ENCODE peak calls at places on chromosomes 1 and 21, in five cellular contexts. One of them, this sample, is unnamed.
A peak's percentile ranks its signal among the peaks of the same experiment; 100 is the strongest.

GRCh38 chr1:228270032-228270431 is 62.2 kb downstream of the OBSCN start:
- DNase-seq in posterior cingulate gyrus: peak; percentile 18
- DNase-seq in NCI-H1930: no peak
- DNase-seq in head of caudate nucleus: no peak
- DNase-seq in cardiac septum: peak; percentile 38
- DNase-seq in this sample: no peak

GRCh38 chr1:25562101-25562927 is 18.9 kb downstream of the LDLRAP1 start:
- DNase-seq in NCI-H1930: no peak
- DNase-seq in posterior cingulate gyrus: no peak
- DNase-seq in head of caudate nucleus: no peak
- DNase-seq in cardiac septum: no peak
- DNase-seq in this sample: no peak

GRCh38 chr1:12469990-12470389 is 148.0 kb downstream of the DHRS3 start:
- DNase-seq in head of caudate nucleus: no peak
- DNase-seq in posterior cingulate gyrus: no peak
- DNase-seq in cardiac septum: no peak
- DNase-seq in NCI-H1930: no peak
- DNase-seq in this sample: no peak

GRCh38 chr1:21553116-21553926 is 44.1 kb downstream of the ALPL start:
- DNase-seq in head of caudate nucleus: no peak
- DNase-seq in cardiac septum: no peak
- DNase-seq in posterior cingulate gyrus: no peak
- DNase-seq in NCI-H1930: no peak
- DNase-seq in this sample: peak; percentile 80

GRCh38 chr1:171381866-171382210 is 67.9 kb downstream of the FMO4 start:
- DNase-seq in cardiac septum: no peak
- DNase-seq in NCI-H1930: no peak
- DNase-seq in posterior cingulate gyrus: peak; percentile 69
- DNase-seq in head of caudate nucleus: no peak
- DNase-seq in this sample: no peak

GRCh38 chr1:170164103-170164763 is 18.5 kb downstream of the NTMT2 start:
- DNase-seq in cardiac septum: no peak
- DNase-seq in posterior cingulate gyrus: no peak
- DNase-seq in NCI-H1930: no peak
- DNase-seq in head of caudate nucleus: no peak
- DNase-seq in this sample: no peak

GRCh38 chr21:34606621-34607020 is 8.3 kb downstream of the RCAN1 start:
- DNase-seq in posterior cingulate gyrus: no peak
- DNase-seq in NCI-H1930: no peak
- DNase-seq in head of caudate nucleus: no peak
- DNase-seq in cardiac septum: no peak
- DNase-seq in this sample: no peak

GRCh38 chr1:36365310-36365895 is 20.3 kb downstream of the STK40 start:
- DNase-seq in head of caudate nucleus: peak; percentile 49
- DNase-seq in posterior cingulate gyrus: peak; percentile 94
- DNase-seq in cardiac septum: no peak
- DNase-seq in NCI-H1930: no peak
- DNase-seq in this sample: no peak

GRCh38 chr1:9316080-9316444 is 23.4 kb downstream of the SPSB1 start:
- DNase-seq in head of caudate nucleus: no peak
- DNase-seq in posterior cingulate gyrus: no peak
- DNase-seq in NCI-H1930: no peak
- DNase-seq in cardiac septum: no peak
- DNase-seq in this sample: no peak

GRCh38 chr1:205313681-205314308 is 7.8 kb downstream of the NUAK2 start:
- DNase-seq in head of caudate nucleus: peak; percentile 41
- DNase-seq in NCI-H1930: no peak
- DNase-seq in cardiac septum: peak; percentile 85
- DNase-seq in posterior cingulate gyrus: peak; percentile 91
- DNase-seq in this sample: peak; percentile 66

GRCh38 chr1:26697441-26697977 is 1.7 kb downstream of the ARID1A start:
- DNase-seq in posterior cingulate gyrus: no peak
- DNase-seq in NCI-H1930: no peak
- DNase-seq in head of caudate nucleus: no peak
- DNase-seq in cardiac septum: peak; percentile 75
- DNase-seq in this sample: no peak

GRCh38 chr1:228016653-228017355 is 10.0 kb downstream of the WNT3A start:
- DNase-seq in head of caudate nucleus: peak; percentile 2
- DNase-seq in posterior cingulate gyrus: no peak
- DNase-seq in NCI-H1930: no peak
- DNase-seq in cardiac septum: peak; percentile 72
- DNase-seq in this sample: no peak

GRCh38 chr1:54377040-54377691 is 29.0 kb downstream of the SSBP3 start:
- DNase-seq in cardiac septum: no peak
- DNase-seq in posterior cingulate gyrus: peak; percentile 35
- DNase-seq in NCI-H1930: no peak
- DNase-seq in head of caudate nucleus: no peak
- DNase-seq in this sample: no peak

GRCh38 chr1:94743866-94744265 is 76.3 kb upstream of the SLC44A3 start:
- DNase-seq in posterior cingulate gyrus: no peak
- DNase-seq in cardiac septum: no peak
- DNase-seq in NCI-H1930: no peak
- DNase-seq in head of caudate nucleus: no peak
- DNase-seq in this sample: peak; percentile 79

GRCh38 chr21:33230518-33231324 is 983 bp downstream of the IFNAR2 start:
- DNase-seq in head of caudate nucleus: peak; percentile 41
- DNase-seq in posterior cingulate gyrus: peak; percentile 90
- DNase-seq in cardiac septum: peak; percentile 83
- DNase-seq in NCI-H1930: no peak
- DNase-seq in this sample: no peak

GRCh38 chr21:16084776-16085364 is 355.1 kb downstream of the USP25 start:
- DNase-seq in head of caudate nucleus: peak; percentile 55
- DNase-seq in NCI-H1930: no peak
- DNase-seq in cardiac septum: no peak
- DNase-seq in posterior cingulate gyrus: peak; percentile 76
- DNase-seq in this sample: no peak

GRCh38 chr1:38071530-38072266 is 25.1 kb upstream of the POU3F1 start:
- DNase-seq in posterior cingulate gyrus: no peak
- DNase-seq in head of caudate nucleus: no peak
- DNase-seq in cardiac septum: no peak
- DNase-seq in NCI-H1930: no peak
- DNase-seq in this sample: no peak

GRCh38 chr1:3772027-3772714 is 378 bp upstream of the SMIM1 start:
- DNase-seq in posterior cingulate gyrus: peak; percentile 95
- DNase-seq in NCI-H1930: peak; percentile 50
- DNase-seq in head of caudate nucleus: peak; percentile 53
- DNase-seq in cardiac septum: peak; percentile 94
- DNase-seq in this sample: peak; percentile 38

GRCh38 chr1:5598824-5599395 is 393.3 kb downstream of the NPHP4 start:
- DNase-seq in posterior cingulate gyrus: no peak
- DNase-seq in head of caudate nucleus: no peak
- DNase-seq in cardiac septum: no peak
- DNase-seq in NCI-H1930: no peak
- DNase-seq in this sample: no peak

GRCh38 chr1:213249395-213249794 is 198.4 kb downstream of the RPS6KC1 start:
- DNase-seq in head of caudate nucleus: no peak
- DNase-seq in NCI-H1930: no peak
- DNase-seq in posterior cingulate gyrus: no peak
- DNase-seq in cardiac septum: no peak
- DNase-seq in this sample: no peak

GRCh38 chr1:158087320-158087927 is 93.3 kb upstream of the CD1D start:
- DNase-seq in NCI-H1930: peak; percentile 42
- DNase-seq in posterior cingulate gyrus: peak; percentile 86
- DNase-seq in cardiac septum: no peak
- DNase-seq in head of caudate nucleus: peak; percentile 28
- DNase-seq in this sample: peak; percentile 57

This sample was measured in AG04450.